ENCODE peak calls at places on chromosomes 1 and 21, in nine cellular contexts. X, K, W, V, P, C, E, O and I are unnamed samples.

GRCh38 chr1:40404670-40405462 is 31.3 kb downstream of the SMAP2 start:
- DNase-seq in X (no peak), K (peak), W (no peak), V (no peak), P (peak), C (no peak), E (no peak), O (peak), I (peak)

GRCh38 chr1:71817028-71817427 is 465.3 kb downstream of the NEGR1 start:
- DNase-seq in X (no peak), K (no peak), W (no peak), V (no peak), P (no peak), C (no peak), E (no peak), O (no peak), I (no peak)

GRCh38 chr1:164296172-164296571 is 262.8 kb upstream of the PBX1 start:
- DNase-seq in X (no peak), K (no peak), W (no peak), V (no peak), P (no peak), C (peak), E (no peak), O (no peak), I (no peak)

GRCh38 chr1:32353886-32354570 is 8.3 kb downstream of the FAM229A start:
- DNase-seq in X (no peak), K (no peak), W (no peak), V (no peak), P (no peak), C (peak), E (no peak), O (no peak), I (no peak)

GRCh38 chr1:157363660-157364140 is 188.6 kb downstream of the FCRL5 start:
- DNase-seq in X (no peak), K (peak), W (peak), V (no peak), P (peak), C (no peak), E (no peak), O (peak), I (no peak)

GRCh38 chr21:32372755-32373154 is 20.1 kb downstream of the URB1 start:
- DNase-seq in X (no peak), K (no peak), W (no peak), V (no peak), P (no peak), C (no peak), E (no peak), O (no peak), I (no peak)

GRCh38 chr1:78047131-78047530 is 1.4 kb downstream of the GIPC2 start:
- DNase-seq in X (no peak), K (no peak), W (no peak), V (no peak), P (no peak), C (no peak), E (no peak), O (no peak), I (peak)

GRCh38 chr1:39003787-39004186 is 12.7 kb downstream of the AKIRIN1 start:
- DNase-seq in X (no peak), K (no peak), W (no peak), V (no peak), P (no peak), C (no peak), E (no peak), O (no peak), I (no peak)

GRCh38 chr1:235910357-235911299 is 43.9 kb upstream of the LYST start:
- DNase-seq in X (no peak), K (peak), W (no peak), V (no peak), P (no peak), C (peak), E (no peak), O (peak), I (no peak)

GRCh38 chr1:58575831-58576726 is 973 bp downstream of the TACSTD2 start:
- DNase-seq in X (no peak), K (peak), W (peak), V (no peak), P (no peak), C (no peak), E (no peak), O (no peak), I (no peak)

GRCh38 chr1:236021424-236022135 is 43.3 kb downstream of the NID1 start:
- DNase-seq in X (no peak), K (no peak), W (no peak), V (no peak), P (no peak), C (peak), E (no peak), O (no peak), I (no peak)

GRCh38 chr1:34681481-34682451 is 73.1 kb upstream of the GJB5 start:
- DNase-seq in X (peak), K (peak), W (no peak), V (peak), P (peak), C (no peak), E (peak), O (peak), I (peak)

GRCh38 chr1:64550505-64550904 is 80.6 kb downstream of the CACHD1 start:
- DNase-seq in X (no peak), K (no peak), W (no peak), V (no peak), P (no peak), C (no peak), E (no peak), O (no peak), I (no peak)

GRCh38 chr1:13662498-13662897 is 37.5 kb upstream of the PRDM2 start:
- DNase-seq in X (no peak), K (no peak), W (no peak), V (no peak), P (no peak), C (no peak), E (no peak), O (no peak), I (no peak)

GRCh38 chr21:45032977-45033705 is 41.2 kb upstream of the ADARB1 start:
- DNase-seq in X (no peak), K (no peak), W (no peak), V (no peak), P (no peak), C (no peak), E (no peak), O (no peak), I (no peak)

GRCh38 chr1:86375688-86376087 is 20.4 kb downstream of the ODF2L start:
- DNase-seq in X (no peak), K (no peak), W (no peak), V (no peak), P (no peak), C (no peak), E (no peak), O (no peak), I (no peak)

GRCh38 chr1:20604678-20605077 is 15.8 kb downstream of the CDA start:
- DNase-seq in X (no peak), K (peak), W (no peak), V (no peak), P (no peak), C (no peak), E (no peak), O (no peak), I (no peak)

GRCh38 chr21:42983869-42984268 is 9.5 kb downstream of the PKNOX1 start:
- DNase-seq in X (no peak), K (no peak), W (no peak), V (no peak), P (no peak), C (no peak), E (no peak), O (no peak), I (no peak)

GRCh38 chr1:58782308-58783089 is 1.3 kb downstream of the JUN start:
- DNase-seq in X (peak), K (peak), W (peak), V (no peak), P (peak), C (peak), E (peak), O (no peak), I (peak)

GRCh38 chr1:229231754-229232119 is 39.2 kb upstream of the RAB4A start:
- DNase-seq in X (no peak), K (peak), W (no peak), V (no peak), P (no peak), C (no peak), E (no peak), O (no peak), I (no peak)

GRCh38 chr1:165637427-165637826 is 6.4 kb downstream of the MGST3 start:
- DNase-seq in X (no peak), K (no peak), W (no peak), V (no peak), P (no peak), C (no peak), E (no peak), O (no peak), I (no peak)

GRCh38 chr1:3338725-3339070 is 115.8 kb upstream of the ARHGEF16 start:
- DNase-seq in X (no peak), K (no peak), W (no peak), V (no peak), P (no peak), C (no peak), E (no peak), O (no peak), I (no peak)

GRCh38 chr1:208781391-208782035 is 537.3 kb upstream of the PLXNA2 start:
- DNase-seq in X (no peak), K (no peak), W (no peak), V (no peak), P (peak), C (no peak), E (no peak), O (no peak), I (peak)

GRCh38 chr21:31730687-31731111 is 1.2 kb downstream of the SCAF4 start:
- DNase-seq in X (no peak), K (peak), W (no peak), V (no peak), P (no peak), C (no peak), E (no peak), O (peak), I (peak)